ENCODE peak calls at places on chromosome 1, in six cellular contexts. O is AG10803, D is gastrocnemius medialis, L is heart right ventricle, Y is AG04449, F is spleen. T is an unnamed sample.

GRCh38 chr1:241641748-241642592 is 1.8 kb upstream of the CHML start:
- DNase-seq in D (no peak), O (peak), Y (no peak), F (no peak), L (no peak), T (no peak)

GRCh38 chr1:74733616-74734484 is 898 bp downstream of the TYW3 start:
- DNase-seq in L (no peak), Y (no peak), D (no peak), F (no peak), O (peak), T (peak)

GRCh38 chr1:166814611-166815010 is 24.7 kb upstream of the POGK start:
- DNase-seq in F (no peak), D (no peak), Y (peak), L (no peak), O (peak), T (no peak)

GRCh38 chr1:200487650-200488049 is 77.8 kb upstream of the ZNF281 start:
- DNase-seq in D (no peak), L (no peak), O (no peak), F (no peak), Y (no peak), T (peak)

GRCh38 chr1:45429543-45430159 is 61.3 kb downstream of the TESK2 start:
- DNase-seq in O (no peak), Y (no peak), F (no peak), D (no peak), L (no peak), T (no peak)

GRCh38 chr1:236120725-236121153 is 21.6 kb upstream of the GPR137B start:
- DNase-seq in F (no peak), D (no peak), L (no peak), O (no peak), Y (no peak), T (no peak)

GRCh38 chr1:234400773-234401172 is 27.5 kb downstream of the COA6 start:
- DNase-seq in O (peak), Y (no peak), L (no peak), F (no peak), D (no peak), T (no peak)

GRCh38 chr1:154856049-154856448 is 14.0 kb downstream of the KCNN3 start:
- DNase-seq in D (no peak), L (no peak), Y (no peak), O (no peak), F (no peak), T (no peak)

GRCh38 chr1:180154003-180154324 is 705 bp upstream of the QSOX1 start:
- DNase-seq in O (no peak), Y (no peak), F (no peak), D (no peak), L (no peak), T (no peak)

GRCh38 chr1:97348599-97349265 is 572.1 kb downstream of the DPYD start:
- DNase-seq in O (peak), Y (no peak), D (no peak), F (no peak), L (no peak), T (no peak)

GRCh38 chr1:238581332-238581731 is 690.6 kb upstream of the ZP4 start:
- DNase-seq in O (no peak), L (no peak), Y (no peak), F (no peak), D (no peak), T (no peak)

GRCh38 chr1:226987623-226988336 is 47.7 kb downstream of the COQ8A start:
- DNase-seq in F (peak), D (peak), O (no peak), Y (no peak), L (no peak), T (no peak)

GRCh38 chr1:66070491-66070890 is 277.8 kb downstream of the PDE4B start:
- DNase-seq in D (no peak), Y (no peak), O (no peak), L (no peak), F (no peak), T (no peak)

GRCh38 chr1:58432813-58433668 is 113.5 kb downstream of the OMA1 start:
- DNase-seq in O (peak), D (no peak), F (no peak), L (no peak), Y (peak), T (peak)

GRCh38 chr1:227891223-227891954 is 56.3 kb downstream of the WNT9A start:
- DNase-seq in F (peak), O (no peak), D (no peak), Y (no peak), L (no peak), T (no peak)

GRCh38 chr1:83693409-83694126 is 305.4 kb downstream of the TTLL7 start:
- DNase-seq in L (no peak), F (no peak), O (no peak), D (no peak), Y (no peak), T (no peak)

GRCh38 chr1:3976821-3977220 is 76.7 kb upstream of the C1orf174 start:
- DNase-seq in D (no peak), L (no peak), F (no peak), Y (no peak), O (no peak), T (no peak)

GRCh38 chr1:31669433-31669785 is 24.7 kb upstream of the PEF1 start:
- DNase-seq in L (no peak), Y (no peak), F (no peak), O (no peak), D (no peak), T (no peak)

DNA sequence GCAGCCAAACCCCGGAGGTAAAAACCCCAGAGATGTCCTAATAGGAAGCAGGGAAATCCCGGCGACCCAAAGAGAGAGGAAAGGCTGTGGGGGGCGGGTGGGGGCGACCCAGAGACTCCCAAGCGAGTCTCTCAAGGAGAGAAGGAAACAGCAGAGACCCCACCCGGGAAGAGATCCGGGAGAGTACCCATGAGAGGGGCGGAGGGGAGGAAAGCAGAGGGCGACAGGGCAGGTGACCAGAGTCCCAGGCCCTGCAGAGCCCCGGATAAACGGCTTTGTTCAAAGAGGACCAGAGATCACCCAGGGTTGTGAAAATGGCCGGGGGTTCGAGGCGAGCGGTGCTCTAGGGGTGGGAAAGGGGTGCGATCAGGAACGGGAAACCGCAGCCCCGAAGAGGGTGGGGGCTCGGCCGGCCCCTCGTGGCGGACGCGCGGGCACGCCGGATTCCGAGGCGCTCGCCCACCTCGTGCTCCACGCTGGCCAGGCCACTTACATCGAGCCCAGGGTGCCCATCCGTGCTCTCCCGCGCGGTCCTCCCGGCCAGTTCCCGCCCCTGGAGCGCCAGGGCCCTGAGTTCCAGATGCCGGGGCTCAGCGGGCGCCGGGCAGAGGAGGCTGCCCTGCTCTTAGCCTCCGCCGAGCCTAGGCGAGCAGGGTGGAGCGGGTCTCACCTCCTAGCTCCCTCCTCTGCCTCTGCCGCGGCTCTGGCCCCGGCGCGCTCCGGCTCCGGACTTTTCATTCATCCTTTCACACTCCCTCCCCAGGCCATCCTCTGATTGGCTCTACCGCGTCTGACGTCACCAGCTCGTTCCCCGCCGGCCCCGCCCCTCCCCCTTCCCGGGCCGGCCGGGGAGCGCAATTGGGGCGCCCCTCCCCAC is 52.3 kb downstream of the RHBG start:
- DNase-seq in Y (no peak), O (peak), L (peak), F (peak), D (peak), T (peak)
- H3K4me3 ChIP-seq in Y (peak), O (no peak), L (peak), F (peak), D (peak), T (no peak)

GRCh38 chr1:43316738-43317520 is 16.1 kb downstream of the TIE1 start:
- DNase-seq in F (no peak), D (no peak), L (no peak), Y (no peak), O (no peak), T (no peak)
- TF ChIP-seq CTCF in F (no peak), D (no peak), L (no peak), Y (no peak), O (peak), T (no peak)

DNA sequence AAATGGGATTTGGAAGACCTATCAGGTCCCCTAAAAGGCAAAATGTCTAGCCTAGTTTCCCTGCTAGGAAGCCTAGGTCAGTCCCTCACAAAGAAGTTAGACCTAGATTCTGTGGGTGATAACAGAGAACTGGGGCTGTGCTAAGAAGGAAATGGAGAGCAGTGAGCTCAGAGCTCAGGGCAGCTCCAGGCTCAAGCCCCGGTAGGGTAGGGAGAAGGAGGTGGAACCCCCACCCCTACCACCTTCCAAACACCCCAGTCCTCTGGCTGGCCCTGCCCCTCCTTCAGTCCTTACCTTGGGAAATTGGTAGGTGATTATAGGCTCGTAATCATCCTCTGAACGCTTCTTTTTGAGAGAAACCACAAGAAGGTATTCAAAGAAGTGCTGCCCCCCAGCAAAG is 1.1 kb downstream of the DENND2D start:
- DNase-seq in L (no peak), F (no peak), Y (no peak), D (no peak), O (no peak), T (no peak)
- H3K4me3 ChIP-seq in L (peak), F (peak), Y (no peak), D (no peak), O (no peak), T (no peak)

DNA sequence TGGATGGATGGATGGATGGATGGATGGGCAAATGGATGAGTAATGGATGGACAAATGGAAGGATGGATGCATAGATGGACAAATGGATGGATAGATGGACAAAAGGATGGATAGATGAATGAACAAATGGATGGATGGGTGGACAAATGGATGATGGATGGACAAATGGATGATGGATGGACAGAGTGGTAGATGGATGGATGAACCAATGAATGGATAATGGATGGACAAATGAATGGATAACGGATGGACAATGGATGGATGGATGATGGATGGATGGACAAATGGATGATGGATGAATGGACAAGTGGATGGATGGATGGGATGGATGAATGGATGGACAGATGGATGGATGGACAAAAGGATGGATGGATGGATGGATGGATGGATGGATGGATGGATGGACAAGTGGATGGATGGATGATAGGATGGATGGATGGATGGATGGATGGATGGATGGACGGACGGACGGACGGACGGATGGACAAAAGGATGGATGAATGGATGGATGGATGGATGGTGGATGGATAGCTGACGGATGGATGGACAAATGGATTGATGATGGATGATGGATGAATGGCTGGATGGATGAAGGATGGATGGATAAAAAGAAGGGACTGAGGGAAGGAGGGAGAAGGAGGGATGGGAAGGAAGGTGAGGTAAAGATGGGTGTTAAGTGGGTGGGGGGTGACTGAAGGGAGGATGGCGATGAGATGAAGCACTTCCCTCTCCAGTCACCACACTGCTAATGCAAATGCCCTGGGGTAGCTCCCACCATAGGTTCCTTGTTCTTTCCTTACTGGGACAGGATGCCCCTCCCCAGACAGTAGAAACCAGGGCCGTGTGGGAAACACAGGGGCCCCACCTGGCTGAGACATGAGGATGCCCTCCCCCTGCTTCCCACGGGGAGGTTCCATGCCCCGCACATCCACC is 29.8 kb downstream of the CHD5 start:
- DNase-seq in D (no peak), L (no peak), O (no peak), F (no peak), Y (no peak), T (no peak)
- TF ChIP-seq CTCF in D (no peak), L (no peak), O (no peak), F (no peak), Y (no peak), T (no peak)

DNA sequence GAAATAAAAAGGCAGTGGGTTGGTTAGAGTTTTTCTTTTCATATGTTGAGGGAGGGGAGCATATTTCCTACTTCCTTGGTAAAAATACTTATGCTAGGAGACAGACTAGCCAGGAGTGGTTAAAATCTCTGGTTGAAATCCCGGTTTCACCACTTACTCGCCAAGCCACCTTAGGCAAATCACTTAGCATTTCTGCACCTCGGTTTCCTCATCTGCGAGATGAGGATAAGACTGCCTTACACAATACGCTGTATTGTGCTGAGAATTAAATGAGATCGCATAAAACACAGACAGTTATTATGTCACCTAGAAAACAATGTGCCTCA is 1.4 kb downstream of the IFFO2 start:
- DNase-seq in D (no peak), F (no peak), Y (no peak), L (no peak), O (no peak), T (no peak)
- H3K4me3 ChIP-seq in D (peak), F (peak), Y (peak), L (peak), O (peak), T (peak)

T was measured in HFF-Myc.